ENCODE peak calls at places on chromosomes 16 and 17, in nine cellular contexts. R, F, W, N, P, J, C, K and B are unnamed samples.

GRCh38 chr16:57166951-57167350 is 18.9 kb downstream of the PSME3IP1 start:
- DNase-seq in R (no peak), P (no peak), J (no peak), W (peak), F (no peak), K (no peak), C (no peak), N (no peak), B (no peak)

GRCh38 chr17:21231533-21231932 is 17.6 kb upstream of the TMEM11 start:
- DNase-seq in J (no peak), C (no peak), N (no peak), W (no peak), F (no peak), R (no peak), K (no peak), P (no peak), B (no peak)

GRCh38 chr16:8623634-8624033 is 2.1 kb downstream of the METTL22 start:
- DNase-seq in C (peak), R (no peak), F (no peak), K (no peak), P (no peak), W (peak), J (no peak), N (peak), B (no peak)

GRCh38 chr16:73122604-73123386 is 74.9 kb upstream of the ZFHX3 start:
- DNase-seq in N (no peak), F (no peak), W (no peak), R (no peak), P (no peak), J (no peak), C (no peak), K (no peak), B (no peak)

GRCh38 chr17:57566724-57567123 is 178.4 kb downstream of the CCDC182 start:
- DNase-seq in W (no peak), K (no peak), R (no peak), C (no peak), F (no peak), P (no peak), N (no peak), J (no peak), B (no peak)

GRCh38 chr16:15682105-15682570 is 32.1 kb downstream of the NDE1 start:
- DNase-seq in R (peak), W (peak), P (peak), K (no peak), N (peak), F (no peak), J (no peak), C (peak), B (peak)

GRCh38 chr16:59905131-59905530 is 1171.0 kb upstream of the GOT2 start:
- DNase-seq in K (no peak), N (no peak), C (no peak), F (no peak), W (peak), P (no peak), R (no peak), J (no peak), B (no peak)

GRCh38 chr16:81374514-81374913 is 59.8 kb downstream of the GAN start:
- DNase-seq in F (no peak), J (no peak), K (no peak), R (no peak), W (no peak), P (no peak), C (no peak), N (no peak), B (no peak)

GRCh38 chr17:67922503-67922902 is 73.8 kb downstream of the C17orf58 start:
- DNase-seq in K (no peak), N (no peak), W (no peak), P (no peak), F (no peak), R (no peak), J (no peak), C (no peak), B (no peak)

GRCh38 chr16:69709456-69710084 is 16.8 kb downstream of the NQO1 start:
- DNase-seq in F (peak), P (no peak), K (no peak), W (peak), J (no peak), C (peak), N (peak), R (peak), B (peak)

GRCh38 chr17:61574542-61575351 is 16.3 kb downstream of the NACA2 start:
- DNase-seq in F (no peak), R (peak), K (no peak), W (peak), C (peak), N (peak), P (no peak), J (no peak), B (peak)

GRCh38 chr16:52128407-52128806 is 418.5 kb downstream of the TOX3 start:
- DNase-seq in F (no peak), K (no peak), P (no peak), C (no peak), J (no peak), N (no peak), W (no peak), R (no peak), B (no peak)

GRCh38 chr16:1098266-1098991 is 2.4 kb upstream of the C1QTNF8 start:
- DNase-seq in C (no peak), R (no peak), P (no peak), K (no peak), N (no peak), W (no peak), J (no peak), F (no peak), B (no peak)

GRCh38 chr17:16352303-16352837 is 899 bp downstream of the CENPV start:
- DNase-seq in N (peak), F (peak), J (peak), C (peak), W (no peak), R (peak), P (peak), K (peak), B (peak)

GRCh38 chr16:10838611-10839270 is 20.1 kb upstream of the TVP23A start:
- DNase-seq in J (no peak), R (no peak), N (no peak), W (no peak), C (no peak), F (no peak), P (no peak), K (no peak), B (no peak)

GRCh38 chr16:30777591-30778297 is 9.3 kb downstream of the ZNF629 start:
- DNase-seq in C (peak), K (no peak), F (no peak), N (no peak), R (no peak), P (no peak), W (no peak), J (no peak), B (no peak)